ENCODE peak calls at places on chromosomes 16 and 17, in nine cellular contexts. D, X, F, O, Z, C, Y, P and B are unnamed samples. For H3K36me3, the result is how much of the 10 kb centered on the place peaks cover.

GRCh38 chr16:10866196-10866976 is 10.6 kb upstream of the CIITA start:
- DNase-seq in D (peak), X (no peak), F (peak), O (no peak), Z (no peak), C (peak), Y (no peak), P (no peak), B (no peak)

GRCh38 chr16:87729266-87729954 is 36.4 kb downstream of the KLHDC4 start:
- DNase-seq in D (no peak), X (no peak), F (no peak), O (no peak), Z (no peak), C (no peak), Y (no peak), P (no peak), B (no peak)

GRCh38 chr16:1216296-1216619 is 8.8 kb downstream of the TPSG1 start:
- DNase-seq in D (no peak), X (no peak), F (no peak), O (no peak), Z (no peak), C (no peak), Y (no peak), P (no peak), B (no peak)

GRCh38 chr16:27721548-27722265 is 171.8 kb downstream of the KATNIP start:
- DNase-seq in D (peak), X (peak), F (peak), O (no peak), Z (no peak), C (no peak), Y (no peak), P (peak), B (peak)

GRCh38 chr17:56699186-56699895 is 105.8 kb downstream of the NOG start:
- DNase-seq in D (peak), X (peak), F (peak), O (peak), Z (peak), C (no peak), Y (no peak), P (peak), B (peak)

GRCh38 chr17:56817066-56817465 is 16.7 kb downstream of the C17orf67 start:
- DNase-seq in D (no peak), X (no peak), F (no peak), O (no peak), Z (no peak), C (no peak), Y (no peak), P (no peak), B (no peak)

GRCh38 chr16:873889-874288 is 73.4 kb upstream of the GNG13 start:
- DNase-seq in D (no peak), X (no peak), F (no peak), O (no peak), Z (no peak), C (no peak), Y (peak), P (no peak), B (no peak)

GRCh38 chr16:1345087-1345486 is 6.6 kb downstream of the TSR3 start:
- DNase-seq in D (no peak), X (no peak), F (no peak), O (no peak), Z (no peak), C (no peak), Y (no peak), P (no peak), B (no peak)

GRCh38 chr17:72516772-72517399 is 396.1 kb downstream of the SOX9 start:
- DNase-seq in D (no peak), X (no peak), F (no peak), O (peak), Z (no peak), C (peak), Y (no peak), P (no peak), B (no peak)

GRCh38 chr17:10657866-10658265 is 757 bp upstream of the MYH3 start:
- DNase-seq in D (no peak), X (no peak), F (no peak), O (no peak), Z (no peak), C (no peak), Y (no peak), P (no peak), B (no peak)

GRCh38 chr17:42536048-42536371 is at the start of gene NAGLU:
- DNase-seq in D (peak), X (peak), F (peak), O (no peak), Z (peak), C (peak), Y (peak), P (peak), B (no peak)

GRCh38 chr16:3509470-3509928 is 8.7 kb downstream of the CLUAP1 start:
- DNase-seq in D (no peak), X (no peak), F (no peak), O (no peak), Z (no peak), C (no peak), Y (peak), P (no peak), B (no peak)

GRCh38 chr16:54952195-54952594 is 21.5 kb downstream of the IRX5 start:
- DNase-seq in D (no peak), X (no peak), F (no peak), O (no peak), Z (no peak), C (no peak), Y (no peak), P (no peak), B (no peak)

GRCh38 chr17:78419970-78420820 is 41.7 kb downstream of the PGS1 start:
- DNase-seq in D (no peak), X (no peak), F (no peak), O (no peak), Z (no peak), C (no peak), Y (no peak), P (no peak), B (peak)

GRCh38 chr17:78422267-78422605 is 43.8 kb downstream of the PGS1 start:
- DNase-seq in D (no peak), X (no peak), F (no peak), O (no peak), Z (no peak), C (no peak), Y (no peak), P (no peak), B (no peak)

GRCh38 chr17:78421534-78422266 is 43.3 kb downstream of the PGS1 start:
- DNase-seq in D (peak), X (peak), F (peak), O (no peak), Z (peak), C (peak), Y (peak), P (peak), B (peak)

GRCh38 chr17:78422872-78423588 is 44.6 kb downstream of the PGS1 start:
- DNase-seq in D (no peak), X (no peak), F (no peak), O (no peak), Z (no peak), C (no peak), Y (no peak), P (no peak), B (no peak)

DNA sequence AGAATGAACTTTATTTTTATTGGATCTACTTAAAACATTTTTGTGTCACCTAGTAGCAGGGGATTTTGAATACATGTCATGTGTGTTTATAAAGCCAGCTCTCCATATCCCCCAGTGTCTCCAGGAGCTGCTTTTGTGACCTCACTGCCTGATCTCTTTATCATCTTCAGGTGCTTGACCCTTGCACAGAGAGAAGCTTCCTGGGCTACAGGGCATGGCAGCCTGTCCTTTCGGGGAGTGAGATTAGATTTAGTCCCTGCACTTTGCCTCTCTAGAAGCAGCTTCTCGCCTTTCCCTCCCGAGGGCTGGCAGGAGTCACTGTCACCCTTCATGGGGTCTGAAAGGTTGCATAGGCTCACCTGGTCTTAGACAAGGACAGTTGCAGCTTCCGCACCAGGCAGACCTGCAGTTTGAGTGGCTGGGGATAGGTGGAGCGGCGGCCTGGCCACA is 42.7 kb downstream of the PGS1 start:
- DNase-seq in D (no peak), X (no peak), F (no peak), O (no peak), Z (no peak), C (no peak), Y (no peak), P (no peak), B (no peak)
- H3K36me3 ChIP-seq in D (half or more), X (under half), F (half or more), O (under half), Z (half or more), C (under half), Y (half or more), P (under half), B (under half)

GRCh38 chr16:83699817-83700216 is 108.0 kb upstream of the HSBP1 start:
- DNase-seq in D (no peak), X (no peak), F (no peak), O (no peak), Z (no peak), C (no peak), Y (no peak), P (no peak), B (no peak)

GRCh38 chr16:83705856-83706255 is 101.9 kb upstream of the HSBP1 start:
- DNase-seq in D (no peak), X (no peak), F (no peak), O (peak), Z (peak), C (no peak), Y (no peak), P (no peak), B (no peak)

GRCh38 chr16:83706394-83706793 is 101.4 kb upstream of the HSBP1 start:
- DNase-seq in D (no peak), X (no peak), F (no peak), O (peak), Z (no peak), C (no peak), Y (no peak), P (no peak), B (no peak)

GRCh38 chr16:83701494-83701893 is 106.3 kb upstream of the HSBP1 start:
- DNase-seq in D (peak), X (no peak), F (no peak), O (no peak), Z (peak), C (peak), Y (no peak), P (no peak), B (no peak)

DNA sequence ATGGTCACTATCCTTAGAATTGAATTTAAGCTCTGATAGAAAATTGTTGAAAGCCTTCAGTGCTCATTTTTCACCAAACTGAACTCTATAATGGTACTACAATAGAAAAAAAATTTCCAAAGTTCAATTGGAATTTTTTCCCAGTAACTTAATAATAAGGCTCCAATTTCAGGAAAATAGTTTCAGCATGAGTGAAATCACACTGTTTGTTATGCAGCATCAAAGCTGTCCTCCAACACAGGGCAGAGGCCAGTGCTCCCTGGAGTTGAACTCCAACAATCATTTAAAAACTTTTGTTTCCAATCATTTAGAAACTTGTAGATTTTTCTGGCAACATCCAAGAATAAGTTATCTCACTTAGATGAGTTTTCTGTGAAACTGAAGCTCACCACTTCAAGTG is 103.1 kb upstream of the HSBP1 start:
- DNase-seq in D (no peak), X (no peak), F (no peak), O (no peak), Z (no peak), C (no peak), Y (no peak), P (no peak), B (no peak)
- H3K36me3 ChIP-seq in D (under half), X (under half), F (under half), O (under half), Z (under half), C (under half), Y (under half), P (under half), B (under half)

GRCh38 chr17:77449908-77450741 is 309.4 kb downstream of the SEC14L1 start:
- DNase-seq in D (peak), X (no peak), F (peak), O (no peak), Z (peak), C (peak), Y (peak), P (peak), B (no peak)

GRCh38 chr17:77449373-77449907 is 308.7 kb downstream of the SEC14L1 start:
- DNase-seq in D (no peak), X (no peak), F (no peak), O (no peak), Z (no peak), C (peak), Y (peak), P (no peak), B (no peak)

GRCh38 chr17:77451894-77452852 is 311.4 kb downstream of the SEC14L1 start:
- DNase-seq in D (peak), X (no peak), F (peak), O (no peak), Z (peak), C (peak), Y (peak), P (peak), B (no peak)

GRCh38 chr17:77450742-77451270 is 310.0 kb downstream of the SEC14L1 start:
- DNase-seq in D (no peak), X (no peak), F (no peak), O (no peak), Z (peak), C (peak), Y (no peak), P (no peak), B (no peak)

DNA sequence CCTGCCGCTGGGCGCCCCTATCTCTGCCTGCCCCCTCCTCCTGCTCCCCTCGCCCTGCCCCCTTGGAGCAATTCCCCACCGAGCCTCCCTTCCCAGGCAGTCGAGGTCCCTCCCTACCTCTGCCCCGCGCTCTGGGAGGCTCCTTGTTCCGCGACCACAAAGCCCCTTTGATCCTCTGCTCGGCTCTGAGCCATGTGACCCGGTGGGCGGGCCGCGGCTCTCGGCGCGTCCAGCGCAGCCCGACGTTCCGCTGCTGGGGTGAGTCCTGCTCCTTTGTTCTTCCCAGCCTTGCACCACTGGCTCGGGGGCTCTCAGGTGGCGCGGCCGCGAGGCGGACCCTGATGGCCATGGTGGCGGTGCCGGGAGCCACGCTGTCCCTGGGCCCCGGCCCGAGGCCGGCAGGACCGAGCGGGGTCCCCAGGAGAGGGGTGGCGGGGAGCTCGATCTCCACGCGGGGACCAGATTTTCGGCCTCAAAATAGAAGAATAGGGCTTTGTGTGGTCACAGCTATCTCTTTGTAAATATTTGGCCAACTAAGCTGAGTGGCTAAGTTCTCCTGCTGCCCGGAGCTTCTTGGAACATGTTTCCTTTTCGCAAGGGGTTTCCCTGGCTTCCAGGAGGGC is 310.6 kb downstream of the SEC14L1 start:
- DNase-seq in D (peak), X (no peak), F (no peak), O (no peak), Z (peak), C (peak), Y (peak), P (peak), B (no peak)
- H3K36me3 ChIP-seq in D (under half), X (under half), F (under half), O (under half), Z (under half), C (under half), Y (under half), P (under half), B (under half)

DNA sequence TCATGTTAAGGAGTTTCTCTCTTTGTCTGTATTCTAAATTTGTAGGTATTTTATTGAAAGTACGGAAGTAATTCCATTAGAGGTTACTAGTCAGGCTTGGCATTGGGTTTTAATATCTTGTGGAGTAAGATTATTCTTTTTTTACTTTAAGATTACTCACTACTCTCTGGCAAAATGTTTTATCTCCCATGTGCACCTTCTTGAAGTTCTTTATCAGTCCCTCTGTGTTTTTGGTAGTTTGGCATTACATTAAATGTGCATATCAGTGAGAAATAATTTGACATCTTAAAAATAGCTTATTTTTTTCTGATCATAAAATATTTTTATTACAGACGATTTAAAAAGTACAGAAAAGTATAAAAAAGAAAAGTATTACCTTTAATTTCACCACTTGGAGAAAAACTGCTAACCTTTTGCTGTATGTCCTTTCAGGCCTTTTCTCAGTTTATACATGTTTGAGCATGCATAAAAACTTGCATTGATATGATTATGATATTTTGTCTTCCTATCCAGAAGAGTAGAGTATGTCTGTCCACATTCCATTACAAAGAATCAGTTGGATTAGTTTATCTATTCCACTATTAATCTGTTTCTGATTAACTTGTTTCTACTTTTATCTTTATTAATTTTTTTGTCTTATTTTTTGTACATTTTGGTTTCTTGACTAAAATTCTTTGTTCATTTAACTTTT is 198.3 kb downstream of the SPECC1 start:
- DNase-seq in D (no peak), X (no peak), F (no peak), O (no peak), Z (no peak), C (no peak), Y (no peak), P (no peak), B (no peak)
- H3K36me3 ChIP-seq in D (under half), X (under half), F (under half), O (under half), Z (under half), C (under half), Y (under half), P (under half), B (under half)